ENCODE peak calls at places on chromosome 2, in five cellular contexts. D is NT2/D1, U is HepG2, S is H1, K is GM12878. A is an unnamed sample.

GRCh38 chr2:58702302-58702696 is 461.2 kb upstream of the FANCL start:
- DNase-seq in D (peak), U (peak), S (no peak), K (no peak), A (no peak)

GRCh38 chr2:178425255-178425827 is 25.6 kb downstream of the PRKRA start:
- DNase-seq in D (no peak), U (no peak), S (no peak), K (no peak), A (no peak)

GRCh38 chr2:203802277-203803045 is 65.1 kb upstream of the CTLA4 start:
- DNase-seq in D (no peak), U (no peak), S (no peak), K (no peak), A (no peak)

GRCh38 chr2:151410485-151410833 is 757 bp downstream of the RIF1 start:
- DNase-seq in D (peak), U (peak), S (no peak), K (no peak), A (peak)

GRCh38 chr2:172901913-172902312 is 166.3 kb downstream of the RAPGEF4 start:
- DNase-seq in D (no peak), U (no peak), S (no peak), K (no peak), A (no peak)

GRCh38 chr2:109480486-109481195 is 133.1 kb downstream of the SEPTIN10 start:
- DNase-seq in D (no peak), U (no peak), S (no peak), K (no peak), A (no peak)

GRCh38 chr2:235444101-235444597 is 49.7 kb upstream of the AGAP1 start:
- DNase-seq in D (no peak), U (peak), S (no peak), K (no peak), A (no peak)

GRCh38 chr2:238138331-238139102 is at the start of gene KLHL30:
- DNase-seq in D (no peak), U (no peak), S (no peak), K (no peak), A (no peak)

GRCh38 chr2:124254621-124255020 is 229.5 kb downstream of the CNTNAP5 start:
- DNase-seq in D (no peak), U (no peak), S (no peak), K (no peak), A (no peak)

GRCh38 chr2:13884271-13884976 is 748.1 kb upstream of the LRATD1 start:
- DNase-seq in D (no peak), U (no peak), S (no peak), K (no peak), A (no peak)

GRCh38 chr2:172693037-172693436 is 42.6 kb upstream of the RAPGEF4 start:
- DNase-seq in D (no peak), U (peak), S (no peak), K (no peak), A (peak)

GRCh38 chr2:176129013-176129796 is at the start of gene HOXD8:
- DNase-seq in D (no peak), U (no peak), S (peak), K (no peak), A (no peak)

GRCh38 chr2:234289789-234290188 is 207.1 kb downstream of the ARL4C start:
- DNase-seq in D (no peak), U (no peak), S (no peak), K (no peak), A (no peak)

GRCh38 chr2:74919827-74920226 is 38.6 kb upstream of the POLE4 start:
- DNase-seq in D (peak), U (peak), S (peak), K (no peak), A (peak)

GRCh38 chr2:113847144-113847543 is 42.7 kb upstream of the ACTR3 start:
- DNase-seq in D (no peak), U (no peak), S (no peak), K (no peak), A (no peak)

GRCh38 chr2:22842209-22842608 is 542.8 kb upstream of the KLHL29 start:
- DNase-seq in D (no peak), U (no peak), S (no peak), K (no peak), A (no peak)

GRCh38 chr2:152464853-152465470 is 130.0 kb downstream of the FMNL2 start:
- DNase-seq in D (no peak), U (no peak), S (no peak), K (no peak), A (no peak)

GRCh38 chr2:74111380-74111779 is 36.3 kb downstream of the BOLA3 start:
- DNase-seq in D (no peak), U (no peak), S (no peak), K (no peak), A (no peak)

GRCh38 chr2:71720596-71721361 is 267.4 kb downstream of the DYSF start:
- DNase-seq in D (no peak), U (peak), S (no peak), K (no peak), A (no peak)

GRCh38 chr2:155377178-155377780 is 678.8 kb downstream of the KCNJ3 start:
- DNase-seq in D (peak), U (peak), S (no peak), K (no peak), A (no peak)

GRCh38 chr2:235078914-235079472 is 127.2 kb downstream of the SH3BP4 start:
- DNase-seq in D (no peak), U (no peak), S (no peak), K (no peak), A (no peak)

GRCh38 chr2:68710756-68711155 is 23.9 kb upstream of the ARHGAP25 start:
- DNase-seq in D (no peak), U (no peak), S (no peak), K (no peak), A (no peak)

GRCh38 chr2:106572541-106573148 is 85.5 kb downstream of the CD8B2 start:
- DNase-seq in D (peak), U (peak), S (peak), K (no peak), A (peak)

GRCh38 chr2:27544143-27544821 is 38.6 kb upstream of the ZNF512 start:
- DNase-seq in D (no peak), U (no peak), S (no peak), K (no peak), A (no peak)

GRCh38 chr2:38093503-38093902 is 17.6 kb upstream of the CYP1B1 start:
- DNase-seq in D (no peak), U (no peak), S (no peak), K (no peak), A (no peak)

GRCh38 chr2:211879323-211879722 is 659.3 kb downstream of the ERBB4 start:
- DNase-seq in D (no peak), U (no peak), S (no peak), K (no peak), A (no peak)

GRCh38 chr2:30346475-30347169 is 100.4 kb upstream of the LCLAT1 start:
- DNase-seq in D (no peak), U (no peak), S (peak), K (no peak), A (no peak)

GRCh38 chr2:105256431-105257047 is 15.0 kb downstream of the GPR45 start:
- DNase-seq in D (no peak), U (no peak), S (no peak), K (no peak), A (no peak)

GRCh38 chr2:86068098-86069047 is 37.3 kb downstream of the POLR1A start:
- DNase-seq in D (no peak), U (no peak), S (no peak), K (no peak), A (no peak)

GRCh38 chr2:226934546-226935243 is 98.8 kb downstream of the RHBDD1 start:
- DNase-seq in D (no peak), U (no peak), S (no peak), K (no peak), A (no peak)

GRCh38 chr2:234970467-234970866 is 18.6 kb downstream of the SH3BP4 start:
- DNase-seq in D (no peak), U (no peak), S (no peak), K (no peak), A (no peak)

GRCh38 chr2:20219763-20220380 is 5.1 kb downstream of the SDC1 start:
- DNase-seq in D (no peak), U (no peak), S (no peak), K (no peak), A (no peak)

GRCh38 chr2:20221169-20221938 is 3.6 kb downstream of the SDC1 start:
- DNase-seq in D (no peak), U (no peak), S (no peak), K (no peak), A (no peak)

GRCh38 chr2:20217041-20217970 is 7.6 kb downstream of the SDC1 start:
- DNase-seq in D (no peak), U (no peak), S (no peak), K (no peak), A (no peak)

GRCh38 chr2:20216130-20217025 is 8.6 kb downstream of the SDC1 start:
- DNase-seq in D (no peak), U (no peak), S (no peak), K (no peak), A (no peak)

GRCh38 chr2:20218331-20219320 is 6.3 kb downstream of the SDC1 start:
- DNase-seq in D (no peak), U (no peak), S (no peak), K (no peak), A (no peak)
- TF ChIP-seq SUZ12 in D (no peak), U (no peak), S (no peak), K (no peak), A (no peak)

GRCh38 chr2:132677661-132678060 is 7.7 kb upstream of the LYPD1 start:
- DNase-seq in D (no peak), U (no peak), S (no peak), K (no peak), A (no peak)
- TF ChIP-seq SUZ12 in D (no peak), U (no peak), S (no peak), K (no peak), A (no peak)

DNA sequence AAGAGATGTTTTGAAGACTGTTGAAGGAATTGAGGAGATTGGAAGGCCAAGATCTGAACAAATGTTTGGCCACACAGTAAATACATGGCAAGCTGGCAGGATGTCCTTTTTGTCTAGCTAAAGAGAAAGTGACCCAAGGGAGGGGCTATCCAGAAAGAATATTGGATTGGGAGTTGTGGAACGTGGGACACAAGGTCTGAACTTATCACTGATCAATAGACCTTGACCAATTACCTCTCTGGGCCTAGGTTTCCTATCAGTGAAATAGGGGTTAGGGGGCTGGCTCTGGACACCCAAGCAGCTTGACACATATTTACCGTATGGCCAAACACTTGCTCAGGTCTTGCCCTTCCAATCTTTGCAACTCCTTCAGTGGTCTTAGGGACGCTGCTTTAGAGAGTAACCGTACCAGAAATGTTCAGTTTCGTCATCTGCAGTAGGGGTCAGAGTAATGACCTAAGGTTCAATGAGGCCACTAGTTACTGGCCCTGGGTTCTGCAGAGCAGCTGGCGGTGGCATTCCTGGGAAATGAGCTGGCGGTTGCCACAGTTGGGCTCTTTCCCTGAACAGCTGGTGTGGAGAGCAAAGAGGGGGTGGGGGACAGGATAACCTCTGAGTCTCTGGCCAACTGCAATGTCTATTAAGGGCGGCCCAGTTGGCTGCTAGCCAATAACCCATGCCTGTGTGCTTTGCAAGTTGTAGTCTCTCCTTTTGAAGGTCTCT is 70.1 kb upstream of the STPG4 start:
- DNase-seq in D (no peak), U (peak), S (no peak), K (no peak), A (no peak)
- TF ChIP-seq SUZ12 in D (no peak), U (no peak), S (no peak), K (no peak), A (no peak)

GRCh38 chr2:147515213-147515612 is 329.6 kb upstream of the ACVR2A start:
- DNase-seq in D (no peak), U (no peak), S (no peak), K (no peak), A (no peak)
- TF ChIP-seq SUZ12 in D (no peak), U (no peak), S (no peak), K (no peak), A (no peak)

GRCh38 chr2:25614711-25615110 is 58.7 kb downstream of the DTNB start:
- DNase-seq in D (no peak), U (no peak), S (no peak), K (no peak), A (no peak)
- TF ChIP-seq SUZ12 in D (no peak), U (no peak), S (no peak), K (no peak), A (no peak)

A was measured in HEK293T.